ENCODE peak calls at places on chromosomes 5 and 9, in four cellular contexts. Y, R, J and K are unnamed samples.

GRCh38 chr9:126056312-126057021 is 270.2 kb upstream of the MVB12B start:
- DNase-seq in J (no peak), Y (no peak), R (no peak), K (no peak)

GRCh38 chr9:34701023-34701768 is 8.7 kb downstream of the CCL21 start:
- DNase-seq in R (no peak), J (peak), Y (peak), K (peak)

GRCh38 chr9:79477955-79478751 is 93.6 kb upstream of the TLE4 start:
- DNase-seq in Y (peak), J (peak), R (no peak), K (peak)

GRCh38 chr5:113340537-113340936 is 94.3 kb downstream of the TSSK1B start:
- DNase-seq in R (no peak), Y (no peak), J (peak), K (no peak)

GRCh38 chr5:16736158-16736994 is 119.6 kb upstream of the RETREG1 start:
- DNase-seq in R (no peak), J (peak), Y (no peak), K (peak)

GRCh38 chr5:5795074-5795779 is 372.8 kb downstream of the ICE1 start:
- DNase-seq in R (no peak), J (no peak), Y (no peak), K (no peak)

GRCh38 chr9:86604741-86605140 is 250.5 kb upstream of the TUT7 start:
- DNase-seq in R (no peak), Y (no peak), J (no peak), K (no peak)

GRCh38 chr5:134053840-134054338 is 49.1 kb upstream of the VDAC1 start:
- DNase-seq in J (peak), R (no peak), Y (no peak), K (no peak)

GRCh38 chr5:107393846-107394245 is 276.9 kb downstream of the EFNA5 start:
- DNase-seq in J (no peak), R (no peak), Y (no peak), K (no peak)

GRCh38 chr5:139949710-139950109 is 93.4 kb downstream of the NRG2 start:
- DNase-seq in J (no peak), R (no peak), Y (no peak), K (no peak)

GRCh38 chr9:112086627-112087026 is 88.5 kb downstream of the SUSD1 start:
- DNase-seq in R (no peak), J (peak), Y (no peak), K (no peak)

GRCh38 chr5:143002459-143003327 is 232.5 kb downstream of the ARHGAP26 start:
- DNase-seq in R (peak), Y (peak), J (peak), K (no peak)

GRCh38 chr5:120450910-120451309 is 13.2 kb upstream of the PRR16 start:
- DNase-seq in J (no peak), R (no peak), Y (no peak), K (no peak)

GRCh38 chr9:120366646-120367019 is 213.3 kb downstream of the CDK5RAP2 start:
- DNase-seq in J (peak), R (no peak), Y (no peak), K (no peak)

GRCh38 chr9:20355022-20355421 is 267.3 kb downstream of the MLLT3 start:
- DNase-seq in J (peak), Y (no peak), R (no peak), K (no peak)

GRCh38 chr5:92017786-92018185 is 634.7 kb upstream of the ARRDC3 start:
- DNase-seq in J (peak), R (no peak), Y (no peak), K (no peak)

GRCh38 chr5:120446068-120446492 is 18.0 kb upstream of the PRR16 start:
- DNase-seq in R (no peak), J (peak), Y (no peak), K (no peak)

GRCh38 chr5:170638454-170639220 is 134.8 kb downstream of the KCNIP1 start:
- DNase-seq in R (no peak), J (peak), Y (peak), K (peak)

GRCh38 chr5:16690243-16690839 is 73.5 kb upstream of the RETREG1 start:
- DNase-seq in J (peak), R (no peak), Y (no peak), K (no peak)

GRCh38 chr5:9621379-9621903 is 8.7 kb downstream of the TAS2R1 start:
- DNase-seq in R (no peak), Y (no peak), J (no peak), K (no peak)

DNA sequence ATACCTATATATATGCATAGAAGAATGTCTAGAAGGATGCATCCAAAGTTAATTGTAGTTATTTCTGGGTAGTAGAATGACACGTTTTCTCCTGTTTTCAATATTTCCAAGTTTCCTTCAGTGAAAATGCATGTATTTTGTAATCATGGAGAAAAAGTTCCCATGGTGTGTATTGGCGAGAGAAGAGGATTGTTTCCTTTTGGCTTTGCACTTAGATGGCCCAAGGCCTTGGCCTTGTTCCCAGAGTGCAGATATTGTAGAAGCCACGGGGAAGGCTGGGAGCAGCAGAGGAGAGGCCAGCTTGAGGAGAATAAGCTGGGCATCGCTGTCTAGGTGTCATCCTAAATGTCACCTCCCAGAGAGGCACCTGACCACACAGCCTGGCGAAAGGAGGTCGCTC is 44.0 kb downstream of the IRF1 start:
- DNase-seq in Y (no peak), R (no peak), J (no peak), K (peak)
- H3K27ac ChIP-seq in Y (no peak), R (no peak), J (no peak), K (no peak)

GRCh38 chr5:168728812-168729211 is 149.6 kb upstream of the PANK3 start:
- DNase-seq in R (no peak), Y (no peak), J (no peak), K (no peak)
- H3K27ac ChIP-seq in R (no peak), Y (no peak), J (no peak), K (no peak)

DNA sequence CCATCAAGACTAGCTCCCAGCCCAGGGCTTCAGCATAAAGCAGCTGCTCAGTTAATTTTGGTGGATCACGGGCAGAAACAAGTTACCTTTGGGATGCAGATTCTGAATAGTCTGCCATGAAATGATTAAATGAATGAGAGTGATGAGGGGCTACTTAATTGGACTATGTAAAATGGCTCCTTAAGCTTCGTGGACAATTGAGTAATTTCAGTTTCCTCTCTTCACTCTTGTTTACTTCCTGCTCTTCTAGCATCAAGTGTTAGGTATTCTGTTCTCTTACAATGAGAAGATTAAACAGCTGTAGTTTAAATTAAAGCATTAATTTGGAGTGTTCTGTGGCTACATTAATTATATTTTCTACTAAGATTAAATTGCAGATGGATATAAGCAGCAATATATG is 28.1 kb downstream of the PIK3R1 start:
- DNase-seq in Y (no peak), J (no peak), R (no peak), K (no peak)
- H3K27ac ChIP-seq in Y (no peak), J (no peak), R (no peak), K (no peak)

GRCh38 chr5:55438931-55439477 is 95.8 kb downstream of the PLPP1 start:
- DNase-seq in J (peak), R (no peak), Y (no peak), K (no peak)
- H3K27ac ChIP-seq in J (peak), R (no peak), Y (no peak), K (peak)

DNA sequence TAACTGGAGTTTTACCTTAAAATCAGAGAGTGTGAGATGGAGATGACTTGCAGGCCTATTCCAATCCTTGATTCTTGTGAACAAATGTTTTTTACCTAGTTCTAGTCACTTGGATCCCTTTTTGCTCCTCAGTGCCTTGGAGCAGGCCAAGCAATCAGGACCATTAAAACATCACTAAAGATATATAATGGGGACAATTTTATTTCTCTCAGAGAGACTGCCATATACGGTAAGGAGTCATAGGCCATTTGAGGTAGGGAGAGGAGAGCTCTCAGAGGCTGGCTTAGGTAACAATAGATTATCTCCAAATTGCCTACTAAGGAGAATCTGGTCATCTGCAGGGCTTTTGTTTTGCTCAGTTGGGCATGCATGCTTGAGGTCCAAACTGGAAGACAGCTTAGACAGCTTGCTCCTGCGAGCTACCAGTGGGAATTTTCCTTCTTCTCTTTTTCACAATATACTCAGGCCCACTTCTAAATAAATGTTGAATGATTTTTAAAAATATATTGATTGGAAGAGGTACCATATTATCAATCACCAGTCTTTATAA is 44.0 kb downstream of the FREM1 start:
- DNase-seq in R (no peak), Y (no peak), J (no peak), K (no peak)
- H3K27ac ChIP-seq in R (no peak), Y (no peak), J (no peak), K (no peak)

GRCh38 chr5:149256451-149256850 is 15.2 kb upstream of the AFAP1L1 start:
- DNase-seq in J (no peak), R (no peak), Y (no peak), K (no peak)
- H3K27ac ChIP-seq in J (no peak), R (no peak), Y (no peak), K (no peak)

DNA sequence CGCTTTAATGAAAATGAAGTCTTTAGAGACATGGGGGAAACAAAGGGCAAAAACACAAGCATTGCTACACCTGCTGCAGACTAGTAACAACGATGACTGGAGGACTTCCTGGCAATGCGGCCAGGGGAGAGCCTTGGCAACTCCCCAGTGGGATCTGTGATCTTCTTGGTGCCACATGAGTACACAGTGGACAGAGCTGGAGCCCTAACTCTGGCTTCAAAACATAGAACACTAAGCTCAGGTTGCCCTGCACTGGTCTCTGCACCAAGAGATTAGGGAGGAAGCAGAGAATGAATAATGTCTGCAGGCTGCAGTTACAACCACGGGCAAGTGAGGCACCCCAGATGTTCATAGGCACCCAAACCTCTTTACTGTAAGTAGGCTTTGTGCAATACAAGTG is 91.1 kb downstream of the MRPS27 start:
- DNase-seq in Y (no peak), R (no peak), J (no peak), K (no peak)
- H3K27ac ChIP-seq in Y (no peak), R (no peak), J (no peak), K (no peak)